ENCODE peak calls at places on chromosomes 16 and 17, in five cellular contexts. L, C, J, I and T are unnamed samples.
A peak's percentile ranks its signal among the peaks of the same experiment; 100 is the strongest.

GRCh38 chr16:89199241-89200123 is 855 bp downstream of the SLC22A31 start:
- DNase-seq in I (no peak), L (no peak), C (no peak), J (no peak), T (no peak)

GRCh38 chr17:75759457-75759856 is 5.5 kb downstream of the GALK1 start:
- DNase-seq in C (no peak), L (no peak), I (no peak), J (no peak), T (no peak)

GRCh38 chr16:8581923-8582580 is 8.3 kb downstream of the TMEM114 start:
- DNase-seq in L (no peak), C (no peak), I (no peak), J (no peak), T (no peak)

GRCh38 chr17:80035937-80036714 is at the start of gene CCDC40:
- DNase-seq in J (peak; percentile 42), L (peak; percentile 80), C (peak; percentile 67), I (peak; percentile 62), T (peak; percentile 72)

GRCh38 chr17:12522743-12523181 is 142.9 kb upstream of the MYOCD start:
- DNase-seq in I (no peak), J (no peak), L (peak; percentile 18), C (no peak), T (no peak)

GRCh38 chr16:78686601-78687000 is 587.1 kb downstream of the WWOX start:
- DNase-seq in C (no peak), L (peak; percentile 29), J (no peak), I (no peak), T (no peak)

GRCh38 chr17:50426814-50427787 is 1.1 kb downstream of the ACSF2 start:
- DNase-seq in I (no peak), L (peak; percentile 33), J (no peak), C (no peak), T (no peak)

GRCh38 chr17:77332034-77332971 is 191.5 kb downstream of the SEC14L1 start:
- DNase-seq in I (peak; percentile 3), C (peak; percentile 62), J (no peak), L (no peak), T (no peak)

GRCh38 chr17:80664217-80664780 is 119.7 kb downstream of the RPTOR start:
- DNase-seq in C (no peak), L (no peak), I (no peak), J (no peak), T (no peak)

GRCh38 chr16:719815-720506 is 985 bp upstream of the ANTKMT start:
- DNase-seq in I (no peak), L (no peak), C (peak; percentile 11), J (no peak), T (no peak)

GRCh38 chr16:676565-677297 is 1.3 kb downstream of the RHBDL1 start:
- DNase-seq in L (no peak), C (peak; percentile 26), J (no peak), I (no peak), T (no peak)

GRCh38 chr17:73307130-73307529 is 4.7 kb downstream of the CDC42EP4 start:
- DNase-seq in J (no peak), C (no peak), L (no peak), I (no peak), T (no peak)

GRCh38 chr17:59757043-59757824 is 49.8 kb downstream of the VMP1 start:
- DNase-seq in C (no peak), J (no peak), L (no peak), I (no peak), T (no peak)

GRCh38 chr17:73690581-73691135 is 46.4 kb upstream of the SDK2 start:
- DNase-seq in J (no peak), L (no peak), I (no peak), C (no peak), T (no peak)

GRCh38 chr16:68116256-68116853 is 31.2 kb downstream of the NFATC3 start:
- DNase-seq in C (no peak), J (no peak), I (no peak), L (peak; percentile 59), T (no peak)

GRCh38 chr16:84555418-84556196 is 51.1 kb upstream of the MEAK7 start:
- DNase-seq in C (peak; percentile 16), L (no peak), J (no peak), I (no peak), T (no peak)

GRCh38 chr17:27525316-27525715 is 69.1 kb downstream of the KSR1 start:
- DNase-seq in J (no peak), I (no peak), C (no peak), L (no peak), T (no peak)

GRCh38 chr16:27985981-27986380 is 77.5 kb downstream of the GSG1L start:
- DNase-seq in L (no peak), J (no peak), C (no peak), I (no peak), T (no peak)

GRCh38 chr17:76538281-76538931 is 897 bp upstream of the CYGB start:
- DNase-seq in J (no peak), I (no peak), L (no peak), C (no peak), T (no peak)

GRCh38 chr17:44636562-44636961 is 19.7 kb upstream of the MEIOC start:
- DNase-seq in C (no peak), L (peak; percentile 77), I (no peak), J (no peak), T (peak; percentile 20)

GRCh38 chr17:77315010-77315409 is 174.2 kb downstream of the SEC14L1 start:
- DNase-seq in C (no peak), I (no peak), J (no peak), L (no peak), T (no peak)

GRCh38 chr17:76725580-76726230 is 701 bp downstream of the JMJD6 start:
- DNase-seq in C (peak; percentile 60), J (no peak), I (peak; percentile 63), L (peak; percentile 60), T (no peak)

GRCh38 chr17:20944014-20944905 is 98.6 kb downstream of the USP22 start:
- DNase-seq in J (no peak), L (no peak), C (no peak), I (no peak), T (no peak)

GRCh38 chr16:30930160-30930571 is 6.8 kb downstream of the FBXL19 start:
- DNase-seq in C (no peak), I (no peak), J (no peak), L (no peak), T (no peak)

GRCh38 chr17:29390856-29391631 is 881 bp downstream of the TAOK1 start:
- DNase-seq in C (no peak), J (no peak), L (peak; percentile 57), I (no peak), T (no peak)